ENCODE peak calls at places on chromosomes 16 and 17, in eight cellular contexts. One of them, this sample, is unnamed. For H3K4me1, the result is how much of the 10 kb centered on the place peaks cover.

GRCh38 chr17:78925234-78925633 is at the start of gene TIMP2:
- DNase-seq in SJSA1: peak
- DNase-seq in endodermal cell: peak
- DNase-seq in aorta: peak
- DNase-seq in BE2C: peak
- DNase-seq in heart left ventricle: peak
- DNase-seq in H9: peak
- DNase-seq in upper lobe of right lung: peak
- DNase-seq in this sample: no peak

GRCh38 chr17:68451650-68452354 is 5.5 kb downstream of the WIPI1 start:
- DNase-seq in SJSA1: no peak
- DNase-seq in endodermal cell: no peak
- DNase-seq in aorta: no peak
- DNase-seq in BE2C: no peak
- DNase-seq in heart left ventricle: no peak
- DNase-seq in H9: no peak
- DNase-seq in upper lobe of right lung: no peak
- DNase-seq in this sample: no peak

GRCh38 chr17:15213381-15214087 is 51.6 kb downstream of the PMP22 start:
- DNase-seq in SJSA1: no peak
- DNase-seq in endodermal cell: peak
- DNase-seq in aorta: no peak
- DNase-seq in BE2C: peak
- DNase-seq in heart left ventricle: no peak
- DNase-seq in H9: no peak
- DNase-seq in upper lobe of right lung: no peak
- DNase-seq in this sample: no peak

GRCh38 chr17:50261051-50261915 is 13.0 kb upstream of the TMEM92 start:
- DNase-seq in SJSA1: no peak
- DNase-seq in endodermal cell: no peak
- DNase-seq in aorta: peak
- DNase-seq in BE2C: no peak
- DNase-seq in heart left ventricle: no peak
- DNase-seq in H9: no peak
- DNase-seq in upper lobe of right lung: peak
- DNase-seq in this sample: peak

GRCh38 chr17:79970576-79971068 is 65.0 kb downstream of the TBC1D16 start:
- DNase-seq in SJSA1: peak
- DNase-seq in endodermal cell: peak
- DNase-seq in aorta: peak
- DNase-seq in BE2C: peak
- DNase-seq in heart left ventricle: no peak
- DNase-seq in H9: peak
- DNase-seq in upper lobe of right lung: peak
- DNase-seq in this sample: no peak

GRCh38 chr17:83156408-83156807 is 77.0 kb downstream of the METRNL start:
- DNase-seq in SJSA1: peak
- DNase-seq in endodermal cell: no peak
- DNase-seq in aorta: peak
- DNase-seq in BE2C: no peak
- DNase-seq in heart left ventricle: no peak
- DNase-seq in H9: no peak
- DNase-seq in upper lobe of right lung: no peak
- DNase-seq in this sample: no peak

GRCh38 chr17:75020331-75021110 is 8.1 kb downstream of the MRPL58 start:
- DNase-seq in SJSA1: no peak
- DNase-seq in endodermal cell: no peak
- DNase-seq in aorta: no peak
- DNase-seq in BE2C: no peak
- DNase-seq in heart left ventricle: no peak
- DNase-seq in H9: no peak
- DNase-seq in upper lobe of right lung: no peak
- DNase-seq in this sample: no peak

GRCh38 chr16:48609453-48610023 is 442 bp downstream of the N4BP1 start:
- DNase-seq in SJSA1: no peak
- DNase-seq in endodermal cell: no peak
- DNase-seq in aorta: peak
- DNase-seq in BE2C: peak
- DNase-seq in heart left ventricle: peak
- DNase-seq in H9: peak
- DNase-seq in upper lobe of right lung: peak
- DNase-seq in this sample: no peak

GRCh38 chr17:42317256-42317966 is 29.1 kb downstream of the STAT5A start:
- DNase-seq in SJSA1: no peak
- DNase-seq in endodermal cell: no peak
- DNase-seq in aorta: no peak
- DNase-seq in BE2C: no peak
- DNase-seq in heart left ventricle: no peak
- DNase-seq in H9: no peak
- DNase-seq in upper lobe of right lung: no peak
- DNase-seq in this sample: no peak

GRCh38 chr17:61218438-61218837 is 181.2 kb upstream of the TBX2 start:
- DNase-seq in SJSA1: peak
- DNase-seq in endodermal cell: no peak
- DNase-seq in aorta: no peak
- DNase-seq in BE2C: no peak
- DNase-seq in heart left ventricle: no peak
- DNase-seq in H9: no peak
- DNase-seq in upper lobe of right lung: no peak
- DNase-seq in this sample: no peak

GRCh38 chr17:59669411-59669810 is 37.8 kb downstream of the PTRH2 start:
- DNase-seq in SJSA1: no peak
- DNase-seq in endodermal cell: no peak
- DNase-seq in aorta: no peak
- DNase-seq in BE2C: no peak
- DNase-seq in heart left ventricle: no peak
- DNase-seq in H9: no peak
- DNase-seq in upper lobe of right lung: no peak
- DNase-seq in this sample: no peak

GRCh38 chr16:17784073-17784472 is 313.3 kb upstream of the XYLT1 start:
- DNase-seq in SJSA1: no peak
- DNase-seq in endodermal cell: peak
- DNase-seq in aorta: no peak
- DNase-seq in BE2C: no peak
- DNase-seq in heart left ventricle: no peak
- DNase-seq in H9: no peak
- DNase-seq in upper lobe of right lung: no peak
- DNase-seq in this sample: no peak

GRCh38 chr16:46730801-46731690 is 17.1 kb downstream of the MYLK3 start:
- DNase-seq in SJSA1: no peak
- DNase-seq in endodermal cell: no peak
- DNase-seq in aorta: no peak
- DNase-seq in BE2C: no peak
- DNase-seq in heart left ventricle: no peak
- DNase-seq in H9: no peak
- DNase-seq in upper lobe of right lung: no peak
- DNase-seq in this sample: no peak

GRCh38 chr17:81508639-81509047 is 4.0 kb downstream of the ACTG1 start:
- DNase-seq in SJSA1: peak
- DNase-seq in endodermal cell: peak
- DNase-seq in aorta: no peak
- DNase-seq in BE2C: no peak
- DNase-seq in heart left ventricle: no peak
- DNase-seq in H9: peak
- DNase-seq in upper lobe of right lung: no peak
- DNase-seq in this sample: peak

GRCh38 chr16:11016524-11016988 is 72.2 kb downstream of the CLEC16A start:
- DNase-seq in SJSA1: no peak
- DNase-seq in endodermal cell: no peak
- DNase-seq in aorta: no peak
- DNase-seq in BE2C: no peak
- DNase-seq in heart left ventricle: no peak
- DNase-seq in H9: no peak
- DNase-seq in upper lobe of right lung: no peak
- DNase-seq in this sample: peak

GRCh38 chr17:69404398-69404797 is 10.1 kb upstream of the MAP2K6 start:
- DNase-seq in SJSA1: no peak
- DNase-seq in endodermal cell: no peak
- DNase-seq in aorta: no peak
- DNase-seq in BE2C: no peak
- DNase-seq in heart left ventricle: no peak
- DNase-seq in H9: no peak
- DNase-seq in upper lobe of right lung: no peak
- DNase-seq in this sample: no peak

GRCh38 chr16:56372013-56372634 is 53.2 kb downstream of the AMFR start:
- DNase-seq in SJSA1: no peak
- DNase-seq in endodermal cell: no peak
- DNase-seq in aorta: no peak
- DNase-seq in BE2C: no peak
- DNase-seq in heart left ventricle: no peak
- DNase-seq in H9: no peak
- DNase-seq in upper lobe of right lung: no peak
- DNase-seq in this sample: no peak

GRCh38 chr16:84450176-84450865 is 54.1 kb downstream of the MEAK7 start:
- DNase-seq in SJSA1: no peak
- DNase-seq in endodermal cell: peak
- DNase-seq in aorta: peak
- DNase-seq in BE2C: no peak
- DNase-seq in heart left ventricle: no peak
- DNase-seq in H9: peak
- DNase-seq in upper lobe of right lung: peak
- DNase-seq in this sample: no peak

GRCh38 chr17:8611671-8612298 is 18.7 kb downstream of the MYH10 start:
- DNase-seq in SJSA1: no peak
- DNase-seq in endodermal cell: no peak
- DNase-seq in aorta: no peak
- DNase-seq in BE2C: no peak
- DNase-seq in heart left ventricle: no peak
- DNase-seq in H9: no peak
- DNase-seq in upper lobe of right lung: no peak
- DNase-seq in this sample: no peak

GRCh38 chr16:2810651-2811050 is 6.4 kb upstream of the PRSS21 start:
- DNase-seq in SJSA1: peak
- DNase-seq in endodermal cell: no peak
- DNase-seq in aorta: peak
- DNase-seq in BE2C: no peak
- DNase-seq in heart left ventricle: no peak
- DNase-seq in H9: no peak
- DNase-seq in upper lobe of right lung: peak
- DNase-seq in this sample: no peak

GRCh38 chr17:83078378-83079339 is 750 bp upstream of the METRNL start:
- DNase-seq in SJSA1: no peak
- DNase-seq in endodermal cell: peak
- DNase-seq in aorta: no peak
- DNase-seq in BE2C: no peak
- DNase-seq in heart left ventricle: no peak
- DNase-seq in H9: no peak
- DNase-seq in upper lobe of right lung: no peak
- DNase-seq in this sample: peak

GRCh38 chr16:78034530-78034929 is 12.2 kb downstream of the CLEC3A start:
- DNase-seq in SJSA1: no peak
- DNase-seq in endodermal cell: no peak
- DNase-seq in aorta: no peak
- DNase-seq in BE2C: no peak
- DNase-seq in heart left ventricle: no peak
- DNase-seq in H9: no peak
- DNase-seq in upper lobe of right lung: no peak
- DNase-seq in this sample: no peak

DNA sequence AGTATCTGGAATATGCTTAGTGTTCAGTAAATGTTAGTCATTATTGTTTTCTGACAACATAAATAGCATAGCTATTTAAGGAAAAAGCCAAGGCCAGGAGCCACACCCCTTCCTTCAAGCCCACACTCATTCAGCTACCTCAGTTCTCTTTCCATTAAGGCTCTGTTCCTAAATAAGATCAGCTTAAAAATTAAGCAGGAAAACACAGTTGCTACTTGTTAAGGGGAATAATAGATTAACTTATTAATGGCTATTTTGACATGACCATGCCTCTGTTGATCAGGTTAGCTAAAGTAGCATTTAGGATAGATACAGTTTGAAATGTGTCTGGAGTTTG is 158.1 kb downstream of the CHD9 start:
- DNase-seq in SJSA1: no peak
- DNase-seq in endodermal cell: no peak
- DNase-seq in aorta: no peak
- DNase-seq in BE2C: no peak
- DNase-seq in heart left ventricle: no peak
- DNase-seq in H9: no peak
- DNase-seq in upper lobe of right lung: no peak
- DNase-seq in this sample: no peak
- H3K4me1 ChIP-seq in SJSA1: under half
- H3K4me1 ChIP-seq in endodermal cell: under half
- H3K4me1 ChIP-seq in aorta: under half
- H3K4me1 ChIP-seq in BE2C: under half
- H3K4me1 ChIP-seq in heart left ventricle: half or more
- H3K4me1 ChIP-seq in H9: under half
- H3K4me1 ChIP-seq in upper lobe of right lung: half or more
- H3K4me1 ChIP-seq in this sample: under half

DNA sequence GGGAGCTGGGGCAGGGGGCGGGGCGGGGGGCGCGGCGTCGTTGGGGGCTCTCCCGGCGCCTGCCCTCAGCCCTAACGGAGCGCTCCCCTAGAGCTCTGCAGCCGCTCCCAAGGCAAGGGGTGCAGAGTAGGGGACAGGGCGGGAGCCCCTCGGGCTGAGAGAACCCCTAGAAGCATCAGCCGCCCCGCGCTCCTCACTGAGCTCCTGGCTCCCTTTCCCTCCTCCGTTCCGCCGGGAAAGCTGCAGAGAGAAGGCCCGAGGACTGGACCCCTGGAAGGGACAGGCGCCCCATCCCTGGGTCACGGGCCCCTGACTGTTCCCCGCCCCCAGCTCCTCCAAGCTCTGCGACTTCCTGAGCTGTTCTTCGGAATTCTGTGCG is 232 bp upstream of the PLXDC1 start:
- DNase-seq in SJSA1: no peak
- DNase-seq in endodermal cell: peak
- DNase-seq in aorta: no peak
- DNase-seq in BE2C: no peak
- DNase-seq in heart left ventricle: no peak
- DNase-seq in H9: no peak
- DNase-seq in upper lobe of right lung: peak
- DNase-seq in this sample: no peak
- H3K4me1 ChIP-seq in SJSA1: under half
- H3K4me1 ChIP-seq in endodermal cell: under half
- H3K4me1 ChIP-seq in aorta: under half
- H3K4me1 ChIP-seq in BE2C: under half
- H3K4me1 ChIP-seq in heart left ventricle: under half
- H3K4me1 ChIP-seq in H9: under half
- H3K4me1 ChIP-seq in upper lobe of right lung: under half
- H3K4me1 ChIP-seq in this sample: under half

GRCh38 chr16:24986512-24987303 is 28.5 kb downstream of the ARHGAP17 start:
- DNase-seq in SJSA1: peak
- DNase-seq in endodermal cell: no peak
- DNase-seq in aorta: no peak
- DNase-seq in BE2C: no peak
- DNase-seq in heart left ventricle: no peak
- DNase-seq in H9: no peak
- DNase-seq in upper lobe of right lung: no peak
- DNase-seq in this sample: peak
- H3K4me1 ChIP-seq in SJSA1: half or more
- H3K4me1 ChIP-seq in endodermal cell: under half
- H3K4me1 ChIP-seq in aorta: under half
- H3K4me1 ChIP-seq in BE2C: under half
- H3K4me1 ChIP-seq in heart left ventricle: half or more
- H3K4me1 ChIP-seq in H9: under half
- H3K4me1 ChIP-seq in upper lobe of right lung: half or more
- H3K4me1 ChIP-seq in this sample: under half

DNA sequence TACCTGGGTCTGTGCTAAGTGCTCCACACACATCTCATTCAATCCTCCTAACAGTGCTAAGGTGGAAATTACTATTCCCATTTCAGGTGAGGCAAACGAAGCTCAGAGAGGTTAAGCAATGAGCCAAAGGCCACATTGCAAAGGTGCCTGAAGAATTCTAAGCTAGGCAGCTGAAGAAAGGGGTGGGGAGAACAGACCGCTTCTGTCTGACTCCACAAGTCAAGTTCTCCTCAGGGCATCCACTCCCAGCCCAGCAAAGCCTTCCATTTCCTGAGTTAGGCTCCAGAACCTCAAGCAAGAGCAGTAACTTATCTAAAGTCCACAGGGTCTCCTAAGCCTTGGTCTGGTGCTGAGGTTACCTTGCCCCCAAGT is 27.0 kb upstream of the MRPS23 start:
- DNase-seq in SJSA1: no peak
- DNase-seq in endodermal cell: peak
- DNase-seq in aorta: no peak
- DNase-seq in BE2C: no peak
- DNase-seq in heart left ventricle: no peak
- DNase-seq in H9: no peak
- DNase-seq in upper lobe of right lung: no peak
- DNase-seq in this sample: no peak
- H3K4me1 ChIP-seq in SJSA1: half or more
- H3K4me1 ChIP-seq in endodermal cell: under half
- H3K4me1 ChIP-seq in aorta: under half
- H3K4me1 ChIP-seq in BE2C: under half
- H3K4me1 ChIP-seq in heart left ventricle: half or more
- H3K4me1 ChIP-seq in H9: under half
- H3K4me1 ChIP-seq in upper lobe of right lung: under half
- H3K4me1 ChIP-seq in this sample: half or more